ENCODE peak calls at places on chromosomes 6 and 20, in five cellular contexts. One of them, this sample, is unnamed.
A peak's percentile ranks its signal among the peaks of the same experiment; 100 is the strongest.

GRCh38 chr6:91299544-91300491 is 712.9 kb upstream of the MAP3K7 start:
- DNase-seq in OCI-M1: no peak
- DNase-seq in T-helper 1 cell: no peak
- DNase-seq in pons: no peak
- DNase-seq in lung microvascular endothelial cell: no peak
- DNase-seq in this sample: no peak

GRCh38 chr6:131733376-131734016 is 22.7 kb upstream of the CTAGE9 start:
- DNase-seq in T-helper 1 cell: no peak
- DNase-seq in pons: peak; percentile 85
- DNase-seq in lung microvascular endothelial cell: no peak
- DNase-seq in OCI-M1: no peak
- DNase-seq in this sample: no peak

GRCh38 chr20:7650481-7650880 is 289.8 kb downstream of the HAO1 start:
- DNase-seq in T-helper 1 cell: no peak
- DNase-seq in pons: no peak
- DNase-seq in lung microvascular endothelial cell: peak; percentile 33
- DNase-seq in OCI-M1: no peak
- DNase-seq in this sample: no peak

GRCh38 chr20:4130404-4131189 is 115.2 kb upstream of the RNF24 start:
- DNase-seq in OCI-M1: peak; percentile 86
- DNase-seq in lung microvascular endothelial cell: peak; percentile 57
- DNase-seq in pons: no peak
- DNase-seq in T-helper 1 cell: no peak
- DNase-seq in this sample: no peak

GRCh38 chr20:33929917-33930316 is 63.8 kb upstream of the RALY start:
- DNase-seq in lung microvascular endothelial cell: no peak
- DNase-seq in T-helper 1 cell: no peak
- DNase-seq in OCI-M1: no peak
- DNase-seq in pons: no peak
- DNase-seq in this sample: no peak

GRCh38 chr20:45817652-45818194 is 5.3 kb downstream of the UBE2C start:
- DNase-seq in OCI-M1: no peak
- DNase-seq in pons: no peak
- DNase-seq in T-helper 1 cell: no peak
- DNase-seq in lung microvascular endothelial cell: no peak
- DNase-seq in this sample: no peak

GRCh38 chr6:71252407-71252806 is 36.2 kb upstream of the OGFRL1 start:
- DNase-seq in T-helper 1 cell: no peak
- DNase-seq in lung microvascular endothelial cell: no peak
- DNase-seq in OCI-M1: no peak
- DNase-seq in pons: no peak
- DNase-seq in this sample: no peak

GRCh38 chr20:22623211-22623610 is 38.8 kb upstream of the FOXA2 start:
- DNase-seq in T-helper 1 cell: no peak
- DNase-seq in pons: no peak
- DNase-seq in lung microvascular endothelial cell: no peak
- DNase-seq in OCI-M1: no peak
- DNase-seq in this sample: no peak

GRCh38 chr6:3247255-3248146 is 11.2 kb upstream of the PSMG4 start:
- DNase-seq in lung microvascular endothelial cell: peak; percentile 41
- DNase-seq in pons: peak; percentile 99
- DNase-seq in OCI-M1: no peak
- DNase-seq in T-helper 1 cell: no peak
- DNase-seq in this sample: no peak

GRCh38 chr6:38935051-38935450 is 113.5 kb upstream of the GLP1R start:
- DNase-seq in lung microvascular endothelial cell: no peak
- DNase-seq in OCI-M1: no peak
- DNase-seq in pons: no peak
- DNase-seq in T-helper 1 cell: no peak
- DNase-seq in this sample: no peak

GRCh38 chr6:32244270-32244669 is 20.4 kb upstream of the NOTCH4 start:
- DNase-seq in T-helper 1 cell: no peak
- DNase-seq in lung microvascular endothelial cell: peak; percentile 56
- DNase-seq in OCI-M1: no peak
- DNase-seq in pons: no peak
- DNase-seq in this sample: no peak

GRCh38 chr6:6749791-6750434 is 161.4 kb downstream of the LY86 start:
- DNase-seq in lung microvascular endothelial cell: peak; percentile 66
- DNase-seq in pons: peak; percentile 61
- DNase-seq in T-helper 1 cell: no peak
- DNase-seq in OCI-M1: peak; percentile 23
- DNase-seq in this sample: peak; percentile 20

GRCh38 chr6:18269717-18270116 is 5.4 kb upstream of the DEK start:
- DNase-seq in OCI-M1: no peak
- DNase-seq in pons: no peak
- DNase-seq in T-helper 1 cell: no peak
- DNase-seq in lung microvascular endothelial cell: no peak
- DNase-seq in this sample: no peak

GRCh38 chr20:21615617-21616080 is 89.8 kb upstream of the PAX1 start:
- DNase-seq in pons: peak; percentile 95
- DNase-seq in OCI-M1: peak; percentile 66
- DNase-seq in lung microvascular endothelial cell: peak; percentile 76
- DNase-seq in T-helper 1 cell: no peak
- DNase-seq in this sample: peak; percentile 28

GRCh38 chr6:153207041-153207440 is 76.0 kb upstream of the RGS17 start:
- DNase-seq in pons: no peak
- DNase-seq in T-helper 1 cell: no peak
- DNase-seq in lung microvascular endothelial cell: no peak
- DNase-seq in OCI-M1: no peak
- DNase-seq in this sample: no peak

GRCh38 chr20:25389381-25389857 is 1.2 kb downstream of the ABHD12 start:
- DNase-seq in T-helper 1 cell: no peak
- DNase-seq in lung microvascular endothelial cell: peak; percentile 29
- DNase-seq in OCI-M1: peak; percentile 27
- DNase-seq in pons: peak; percentile 49
- DNase-seq in this sample: no peak

GRCh38 chr20:38724603-38725457 is 544 bp downstream of the SLC32A1 start:
- DNase-seq in pons: no peak
- DNase-seq in lung microvascular endothelial cell: no peak
- DNase-seq in T-helper 1 cell: no peak
- DNase-seq in OCI-M1: no peak
- DNase-seq in this sample: no peak

GRCh38 chr20:24834310-24834709 is 114.8 kb upstream of the CST7 start:
- DNase-seq in lung microvascular endothelial cell: no peak
- DNase-seq in T-helper 1 cell: no peak
- DNase-seq in OCI-M1: no peak
- DNase-seq in pons: no peak
- DNase-seq in this sample: no peak

GRCh38 chr6:129801909-129802308 is 59.2 kb downstream of the TMEM244 start:
- DNase-seq in lung microvascular endothelial cell: no peak
- DNase-seq in T-helper 1 cell: no peak
- DNase-seq in pons: no peak
- DNase-seq in OCI-M1: no peak
- DNase-seq in this sample: no peak

GRCh38 chr6:9511157-9511556 is 903.7 kb downstream of the TFAP2A start:
- DNase-seq in pons: no peak
- DNase-seq in T-helper 1 cell: no peak
- DNase-seq in lung microvascular endothelial cell: no peak
- DNase-seq in OCI-M1: peak; percentile 35
- DNase-seq in this sample: no peak

GRCh38 chr6:132978685-132979084 is 164.3 kb downstream of the RPS12 start:
- DNase-seq in T-helper 1 cell: no peak
- DNase-seq in lung microvascular endothelial cell: no peak
- DNase-seq in OCI-M1: no peak
- DNase-seq in pons: no peak
- DNase-seq in this sample: no peak

GRCh38 chr6:3324262-3324942 is 65.7 kb downstream of the PSMG4 start:
- DNase-seq in OCI-M1: peak; percentile 86
- DNase-seq in T-helper 1 cell: no peak
- DNase-seq in pons: peak; percentile 88
- DNase-seq in lung microvascular endothelial cell: peak; percentile 99
- DNase-seq in this sample: no peak

GRCh38 chr20:10671850-10672578 is 1.8 kb downstream of the JAG1 start:
- DNase-seq in lung microvascular endothelial cell: peak; percentile 57
- DNase-seq in T-helper 1 cell: no peak
- DNase-seq in pons: no peak
- DNase-seq in OCI-M1: peak; percentile 60
- DNase-seq in this sample: no peak

GRCh38 chr20:60050193-60050960 is 92.2 kb downstream of the CDH26 start:
- DNase-seq in pons: no peak
- DNase-seq in T-helper 1 cell: no peak
- DNase-seq in OCI-M1: peak; percentile 1
- DNase-seq in lung microvascular endothelial cell: no peak
- DNase-seq in this sample: no peak

GRCh38 chr6:23635150-23635549 is 490.9 kb upstream of the NRSN1 start:
- DNase-seq in T-helper 1 cell: no peak
- DNase-seq in OCI-M1: no peak
- DNase-seq in pons: no peak
- DNase-seq in lung microvascular endothelial cell: no peak
- DNase-seq in this sample: no peak

GRCh38 chr20:53829706-53830521 is 236.3 kb upstream of the ZNF217 start:
- DNase-seq in T-helper 1 cell: no peak
- DNase-seq in lung microvascular endothelial cell: no peak
- DNase-seq in OCI-M1: peak; percentile 67
- DNase-seq in pons: peak; percentile 37
- DNase-seq in this sample: no peak

GRCh38 chr6:43203029-43203717 is 21.2 kb downstream of the CUL9 start:
- DNase-seq in T-helper 1 cell: no peak
- DNase-seq in pons: no peak
- DNase-seq in OCI-M1: no peak
- DNase-seq in lung microvascular endothelial cell: no peak
- DNase-seq in this sample: no peak

GRCh38 chr6:149169761-149170359 is 147.7 kb upstream of the TAB2 start:
- DNase-seq in OCI-M1: no peak
- DNase-seq in pons: no peak
- DNase-seq in lung microvascular endothelial cell: no peak
- DNase-seq in T-helper 1 cell: no peak
- DNase-seq in this sample: no peak

GRCh38 chr6:53634184-53634631 is 31.3 kb downstream of the KLHL31 start:
- DNase-seq in OCI-M1: peak; percentile 53
- DNase-seq in pons: no peak
- DNase-seq in lung microvascular endothelial cell: no peak
- DNase-seq in T-helper 1 cell: no peak
- DNase-seq in this sample: no peak

GRCh38 chr6:105645958-105646357 is 243.1 kb upstream of the PREP start:
- DNase-seq in pons: no peak
- DNase-seq in lung microvascular endothelial cell: no peak
- DNase-seq in T-helper 1 cell: no peak
- DNase-seq in OCI-M1: no peak
- DNase-seq in this sample: no peak

GRCh38 chr6:13709698-13710551 is 1.7 kb downstream of the RANBP9 start:
- DNase-seq in T-helper 1 cell: no peak
- DNase-seq in lung microvascular endothelial cell: peak; percentile 56
- DNase-seq in OCI-M1: peak; percentile 97
- DNase-seq in pons: peak; percentile 66
- DNase-seq in this sample: no peak